ENCODE peak calls at places on chromosomes 2 and 18, in seven cellular contexts. Q is lung, H is K562, I is BE2C, E is stomach, W is adrenal gland, K is psoas muscle. B is an unnamed sample.
A peak's percentile ranks its signal among the peaks of the same experiment; 100 is the strongest.

GRCh38 chr2:168641636-168642035 is 160.8 kb upstream of the NOSTRIN start:
- DNase-seq in E (no peak), W (no peak), Q (no peak), K (no peak), I (no peak), H (no peak), B (no peak)

GRCh38 chr2:203533696-203534471 is 1.2 kb downstream of the RAPH1 start:
- DNase-seq in Q (no peak), W (no peak), I (no peak), H (no peak), K (no peak), E (no peak), B (peak; percentile 13)

GRCh38 chr18:52009958-52010357 is 330.0 kb upstream of the DCC start:
- DNase-seq in I (no peak), W (no peak), Q (no peak), K (no peak), E (no peak), H (no peak), B (no peak)

GRCh38 chr2:50849205-50849604 is 182.7 kb downstream of the NRXN1 start:
- DNase-seq in H (no peak), K (no peak), I (no peak), Q (no peak), E (no peak), W (no peak), B (no peak)

GRCh38 chr2:240561325-240561971 is 1.3 kb downstream of the DUSP28 start:
- DNase-seq in H (no peak), W (peak; percentile 63), Q (no peak), K (no peak), I (no peak), E (no peak), B (no peak)

GRCh38 chr2:53103661-53104060 is 663.9 kb upstream of the CHAC2 start:
- DNase-seq in E (no peak), I (no peak), K (no peak), Q (no peak), H (no peak), W (no peak), B (no peak)

GRCh38 chr2:189208254-189208653 is 28.7 kb upstream of the COL5A2 start:
- DNase-seq in W (no peak), Q (no peak), I (no peak), H (no peak), K (no peak), E (no peak), B (no peak)

GRCh38 chr2:166128156-166128505 is 311 bp upstream of the SCN1A start:
- DNase-seq in K (no peak), Q (no peak), I (no peak), W (no peak), H (no peak), E (no peak), B (no peak)

GRCh38 chr18:8045890-8046289 is 478.8 kb downstream of the PTPRM start:
- DNase-seq in Q (no peak), E (no peak), K (no peak), W (no peak), H (no peak), I (no peak), B (no peak)

GRCh38 chr2:24878341-24878740 is 41.7 kb downstream of the ADCY3 start:
- DNase-seq in H (no peak), Q (no peak), W (peak; percentile 29), K (no peak), E (no peak), I (no peak), B (no peak)

GRCh38 chr2:24885221-24886113 is 34.6 kb downstream of the ADCY3 start:
- DNase-seq in E (no peak), W (peak; percentile 51), I (no peak), H (no peak), K (no peak), Q (no peak), B (no peak)

GRCh38 chr2:24883946-24884345 is 36.1 kb downstream of the ADCY3 start:
- DNase-seq in Q (no peak), E (no peak), I (no peak), K (no peak), H (no peak), W (peak; percentile 51), B (no peak)

GRCh38 chr2:24881158-24881557 is 38.9 kb downstream of the ADCY3 start:
- DNase-seq in E (no peak), H (no peak), I (no peak), K (no peak), Q (no peak), W (no peak), B (no peak)

DNA sequence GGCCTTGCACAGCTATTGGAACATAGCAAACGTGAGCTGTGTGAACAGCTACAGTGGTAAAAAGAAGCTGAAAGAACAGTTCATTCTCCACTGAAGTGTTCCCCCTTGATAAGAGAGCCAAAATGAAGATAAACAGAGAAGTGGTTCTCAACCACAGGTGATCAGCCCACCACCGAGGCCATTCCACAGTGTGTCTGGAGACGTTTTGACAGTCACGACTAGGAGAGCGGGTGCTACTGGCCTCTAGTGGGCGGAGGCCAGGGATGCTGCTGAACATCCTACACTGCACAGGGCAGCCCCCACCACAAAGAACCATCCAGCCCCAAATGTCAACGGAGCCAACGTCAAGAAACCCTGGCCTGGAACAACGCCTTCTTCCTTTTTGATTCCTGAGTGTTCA is 38.4 kb downstream of the ADCY3 start:
- DNase-seq in K (no peak), Q (no peak), W (no peak), H (peak; percentile 61), I (no peak), E (no peak), B (no peak)
- TF ChIP-seq CTCF in K (no peak), Q (no peak), W (no peak), H (peak; percentile 79), I (peak; percentile 50), E (no peak), B (no peak)

GRCh38 chr18:390748-391478 is 109.6 kb downstream of the COLEC12 start:
- DNase-seq in H (no peak), Q (no peak), I (no peak), K (no peak), E (no peak), W (peak; percentile 55), B (no peak)
- H3K27me3 ChIP-seq in H (peaks cover 41% of the 10 kb centered on the region), Q (no peaks in the 10 kb centered on the region), I (no peaks in the 10 kb centered on the region), K (no peaks in the 10 kb centered on the region), E (no peaks in the 10 kb centered on the region), W (no peaks in the 10 kb centered on the region), B (no peaks in the 10 kb centered on the region)

DNA sequence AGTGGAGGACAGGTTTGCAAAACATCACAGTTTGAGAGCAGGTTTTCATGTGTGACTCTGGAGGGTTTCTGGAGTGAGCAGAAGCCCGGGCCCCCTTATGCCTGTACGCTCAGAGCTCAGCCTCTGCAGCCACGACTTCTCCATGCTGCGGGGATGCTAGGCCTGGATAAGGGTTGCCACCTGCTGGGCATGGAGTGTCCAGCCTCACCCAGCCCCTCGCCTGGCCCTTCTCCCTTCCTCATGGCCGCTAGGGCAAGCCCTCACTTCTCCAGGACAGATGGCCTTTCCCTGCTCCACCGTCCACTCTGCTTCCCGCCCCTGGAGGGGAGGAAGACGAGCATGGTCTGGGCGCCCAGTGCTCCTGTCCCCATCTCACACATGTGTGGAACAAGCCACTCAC is 318.7 kb downstream of the GBX2 start:
- DNase-seq in K (no peak), H (no peak), I (no peak), Q (no peak), W (no peak), E (no peak), B (no peak)
- TF ChIP-seq CTCF in K (no peak), H (no peak), I (no peak), Q (no peak), W (no peak), E (no peak), B (no peak)

GRCh38 chr2:157841485-157841884 is 34.6 kb downstream of the ACVR1 start:
- DNase-seq in K (no peak), W (no peak), E (no peak), H (no peak), Q (no peak), I (no peak), B (no peak)
- H3K27me3 ChIP-seq in K (no peaks in the 10 kb centered on the region), W (no peaks in the 10 kb centered on the region), E (no peaks in the 10 kb centered on the region), H (no peaks in the 10 kb centered on the region), Q (no peaks in the 10 kb centered on the region), I (no peaks in the 10 kb centered on the region), B (no peaks in the 10 kb centered on the region)